ENCODE peak calls at places on chromosomes 2 and 18, in eight cellular contexts. F is heart left ventricle, O is GM12865, E is astrocyte of the cerebellum, X is sigmoid colon, J is GM06990, A is HepG2, H is K562. U is an unnamed sample.

GRCh38 chr2:156306821-156307220 is 25.7 kb downstream of the NR4A2 start:
- DNase-seq in H (no peak), E (no peak), X (no peak), A (no peak), J (no peak), F (no peak), O (no peak), U (no peak)

GRCh38 chr2:84847326-84848050 is 33.4 kb downstream of the TRABD2A start:
- DNase-seq in O (no peak), F (no peak), X (no peak), J (no peak), E (no peak), H (no peak), A (no peak), U (no peak)

GRCh38 chr2:48315847-48316194 is 214.1 kb upstream of the STON1 start:
- DNase-seq in F (no peak), H (peak), E (no peak), O (peak), A (peak), X (no peak), J (no peak), U (no peak)

GRCh38 chr2:203705184-203705583 is 1.3 kb upstream of the CD28 start:
- DNase-seq in F (no peak), J (no peak), X (no peak), A (no peak), E (no peak), O (no peak), H (no peak), U (no peak)

GRCh38 chr2:53442783-53443182 is 324.8 kb upstream of the CHAC2 start:
- DNase-seq in A (no peak), E (no peak), H (no peak), O (no peak), J (no peak), F (no peak), X (no peak), U (no peak)

GRCh38 chr2:46362667-46363012 is 65.4 kb downstream of the EPAS1 start:
- DNase-seq in E (no peak), F (no peak), O (no peak), H (no peak), A (no peak), J (no peak), X (no peak), U (no peak)

GRCh38 chr2:66574701-66575624 is 140.0 kb downstream of the MEIS1 start:
- DNase-seq in E (peak), O (no peak), H (peak), J (no peak), A (peak), F (peak), X (peak), U (no peak)

GRCh38 chr18:58456625-58457024 is 172.3 kb downstream of the ALPK2 start:
- DNase-seq in J (no peak), A (no peak), O (no peak), X (no peak), F (no peak), E (no peak), H (no peak), U (no peak)

GRCh38 chr2:55099878-55100820 is 49.9 kb upstream of the RTN4 start:
- DNase-seq in O (no peak), A (no peak), H (no peak), J (no peak), X (no peak), E (no peak), F (no peak), U (no peak)

GRCh38 chr2:64273524-64274398 is 129.5 kb upstream of the PELI1 start:
- DNase-seq in E (peak), O (no peak), X (peak), A (peak), H (no peak), J (no peak), F (no peak), U (no peak)

GRCh38 chr18:25736516-25736915 is 353.9 kb downstream of the SS18 start:
- DNase-seq in F (no peak), H (no peak), J (no peak), O (no peak), X (no peak), E (peak), A (no peak), U (no peak)

GRCh38 chr2:204205548-204205947 is 269.0 kb downstream of the ICOS start:
- DNase-seq in A (no peak), H (no peak), O (no peak), J (no peak), E (no peak), X (no peak), F (no peak), U (no peak)

GRCh38 chr2:12317853-12318426 is 398.8 kb upstream of the TRIB2 start:
- DNase-seq in J (no peak), E (peak), F (no peak), O (no peak), A (no peak), H (no peak), X (no peak), U (peak)

GRCh38 chr2:192307530-192307929 is 112.8 kb upstream of the TMEFF2 start:
- DNase-seq in E (no peak), A (no peak), J (no peak), H (no peak), F (no peak), X (no peak), O (no peak), U (no peak)

GRCh38 chr2:66069937-66070716 is 364.8 kb upstream of the MEIS1 start:
- DNase-seq in X (no peak), A (no peak), J (no peak), E (no peak), H (no peak), O (no peak), F (no peak), U (no peak)

GRCh38 chr2:113157108-113157896 is 16.5 kb upstream of the PSD4 start:
- DNase-seq in E (no peak), A (no peak), X (no peak), J (peak), F (no peak), O (peak), H (peak), U (no peak)

GRCh38 chr18:12476955-12477354 is 69.2 kb downstream of the PRELID3A start:
- DNase-seq in J (no peak), H (no peak), E (no peak), F (no peak), A (no peak), O (no peak), X (no peak), U (no peak)

GRCh38 chr2:205461678-205462665 is 220.3 kb upstream of the NRP2 start:
- DNase-seq in H (no peak), E (no peak), F (no peak), X (no peak), J (no peak), A (no peak), O (no peak), U (no peak)
- TF ChIP-seq CTCF in H (no peak), E (no peak), F (no peak), X (no peak), J (no peak), A (no peak), O (no peak), U (no peak)

GRCh38 chr2:98726172-98726725 is 4.7 kb downstream of the MGAT4A start:
- DNase-seq in E (no peak), J (no peak), A (no peak), F (no peak), O (no peak), H (no peak), X (no peak), U (no peak)
- H3K4me3 ChIP-seq in E (no peak), J (no peak), A (no peak), F (peak), O (no peak), H (no peak), X (no peak), U (no peak)

GRCh38 chr2:17476820-17477219 is 41.4 kb downstream of the RAD51AP2 start:
- DNase-seq in F (no peak), E (no peak), H (no peak), O (no peak), J (no peak), A (no peak), X (no peak), U (no peak)

GRCh38 chr2:17475285-17475684 is 43.0 kb downstream of the RAD51AP2 start:
- DNase-seq in F (no peak), A (no peak), H (no peak), O (no peak), X (no peak), J (no peak), E (no peak), U (no peak)

GRCh38 chr2:17471979-17472378 is 46.3 kb downstream of the RAD51AP2 start:
- DNase-seq in F (no peak), O (no peak), A (no peak), X (no peak), H (no peak), J (no peak), E (no peak), U (no peak)

GRCh38 chr2:17476060-17476459 is 42.2 kb downstream of the RAD51AP2 start:
- DNase-seq in J (no peak), X (no peak), E (peak), O (no peak), F (no peak), A (no peak), H (no peak), U (no peak)

GRCh38 chr2:17470855-17471641 is 47.2 kb downstream of the RAD51AP2 start:
- DNase-seq in J (peak), F (no peak), E (peak), A (peak), X (no peak), H (peak), O (peak), U (no peak)
- TF ChIP-seq CTCF in J (peak), F (peak), E (peak), A (peak), X (no peak), H (peak), O (peak), U (no peak)

GRCh38 chr18:32730068-32730467 is 42.8 kb downstream of the KLHL14 start:
- DNase-seq in O (no peak), A (no peak), J (no peak), E (no peak), H (no peak), F (no peak), X (no peak), U (no peak)
- H3K4me3 ChIP-seq in O (no peak), A (no peak), J (no peak), E (peak), H (no peak), F (peak), X (peak), U (peak)

DNA sequence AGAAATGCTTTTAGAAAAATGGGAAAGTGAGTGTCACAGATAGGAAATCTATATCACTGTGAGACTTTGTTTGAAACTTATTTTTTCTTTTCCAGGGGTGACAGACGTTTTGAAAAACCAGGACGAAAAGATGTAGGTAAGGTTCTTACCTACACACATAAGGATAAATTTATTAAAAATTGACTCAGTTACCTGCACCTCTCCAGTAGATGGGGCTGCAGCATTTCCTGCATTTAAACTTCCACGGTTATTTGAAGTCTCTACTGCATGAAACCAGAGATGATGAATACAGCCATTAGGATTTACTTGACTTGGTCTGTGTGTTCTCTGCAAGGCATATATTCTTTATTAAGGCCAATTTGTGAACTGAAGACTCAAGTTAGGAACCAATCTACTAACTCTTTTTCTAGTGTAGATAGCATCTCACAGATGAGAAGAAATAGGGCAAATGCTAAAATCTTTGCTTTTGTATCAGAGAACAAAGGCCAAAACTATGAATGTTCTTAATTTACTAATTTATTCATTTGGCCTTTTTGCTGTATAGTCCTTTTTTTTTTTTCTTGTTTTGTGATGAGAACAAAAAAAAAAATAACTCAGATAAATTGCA is 15.0 kb downstream of the KCNJ13 start:
- DNase-seq in O (peak), H (peak), J (no peak), E (peak), F (no peak), X (no peak), A (peak), U (no peak)
- TF ChIP-seq CTCF in O (peak), H (no peak), J (peak), E (peak), F (peak), X (no peak), A (peak), U (peak)

GRCh38 chr2:43175187-43175490 is 51.3 kb downstream of the ZFP36L2 start:
- DNase-seq in X (no peak), H (no peak), E (no peak), F (no peak), J (no peak), O (no peak), A (no peak), U (no peak)
- H3K4me3 ChIP-seq in X (no peak), H (no peak), E (no peak), F (no peak), J (no peak), O (no peak), A (no peak), U (no peak)

DNA sequence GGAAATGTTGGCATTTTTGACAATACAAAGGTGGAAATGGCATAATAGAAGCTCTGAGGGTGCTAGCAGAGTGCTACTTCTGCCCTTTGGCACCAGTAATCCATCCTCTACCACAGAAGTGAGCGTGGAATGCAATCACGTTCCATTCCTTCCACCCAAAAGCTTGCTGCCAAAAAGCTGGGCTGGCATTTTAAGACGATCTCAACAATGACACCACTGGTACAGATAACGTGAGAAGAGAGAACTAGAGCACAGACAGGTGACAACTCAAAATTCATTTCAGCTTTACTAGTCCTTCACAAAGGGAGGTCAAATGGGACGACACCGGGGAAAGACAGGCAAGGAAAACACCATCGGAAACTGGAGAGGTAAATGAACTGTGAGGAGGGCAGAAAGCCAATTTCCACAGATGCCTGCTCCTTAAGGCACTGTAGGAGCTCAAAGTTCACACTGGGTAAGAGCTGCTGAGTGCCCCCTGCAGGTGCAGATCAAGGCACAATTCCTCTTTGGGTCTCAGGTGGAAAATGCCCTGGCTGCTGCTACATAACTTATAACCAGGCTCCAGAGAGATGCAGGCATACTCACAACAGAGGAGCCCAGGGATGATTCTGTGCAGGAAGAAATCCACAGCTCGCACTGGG is 50.7 kb upstream of the RNU4ATAC start:
- DNase-seq in J (no peak), F (no peak), X (no peak), E (no peak), A (no peak), O (no peak), H (no peak), U (no peak)
- TF ChIP-seq CTCF in J (peak), F (no peak), X (no peak), E (peak), A (no peak), O (no peak), H (peak), U (no peak)